ENCODE peak calls at places on chromosomes 13 and 19, in seven cellular contexts. L is GM12878, F is SK-N-SH, A is H1, H is HCT116, G is HepG2, R is K562. X is an unnamed sample.

GRCh38 chr13:103289661-103290060 is 223.4 kb upstream of the SLC10A2 start:
- DNase-seq in L (no peak), F (no peak), R (no peak), G (no peak), A (no peak), H (no peak), X (no peak)

GRCh38 chr13:73703606-73704005 is 430.6 kb downstream of the KLF12 start:
- DNase-seq in H (no peak), R (no peak), A (no peak), L (no peak), F (no peak), G (no peak), X (no peak)

GRCh38 chr13:98564204-98564603 is 12.7 kb downstream of the STK24 start:
- DNase-seq in A (no peak), R (no peak), F (no peak), L (no peak), H (no peak), G (no peak), X (no peak)

GRCh38 chr19:47231215-47232054 is 436 bp upstream of the BBC3 start:
- DNase-seq in R (peak), F (peak), G (peak), L (peak), H (no peak), A (no peak), X (no peak)

GRCh38 chr13:54965881-54966280 is 1937.3 kb downstream of the OLFM4 start:
- DNase-seq in L (no peak), H (no peak), F (no peak), G (no peak), R (no peak), A (no peak), X (no peak)

GRCh38 chr13:91346848-91347211 is 657 bp upstream of the MIR17HG start:
- DNase-seq in L (peak), G (no peak), R (peak), F (peak), A (no peak), H (no peak), X (peak)

GRCh38 chr13:75467009-75467728 is 14.8 kb downstream of the TBC1D4 start:
- DNase-seq in G (peak), A (no peak), H (no peak), F (no peak), L (no peak), R (no peak), X (no peak)

GRCh38 chr19:3096902-3097326 is 2.8 kb downstream of the GNA11 start:
- DNase-seq in G (peak), L (no peak), F (no peak), H (no peak), R (no peak), A (no peak), X (no peak)

GRCh38 chr19:17309198-17309961 is at the start of gene DDA1:
- DNase-seq in H (peak), R (peak), L (peak), F (peak), A (peak), G (peak), X (peak)

GRCh38 chr13:98307392-98307743 is 130.3 kb upstream of the RNF113B start:
- DNase-seq in G (no peak), F (no peak), R (no peak), H (no peak), A (no peak), L (no peak), X (no peak)

GRCh38 chr13:111511805-111512504 is 191.5 kb downstream of the TEX29 start:
- DNase-seq in G (no peak), R (no peak), H (no peak), L (no peak), A (no peak), F (no peak), X (no peak)

GRCh38 chr13:51261610-51262249 is 39.5 kb downstream of the FAM124A start:
- DNase-seq in G (no peak), A (no peak), R (no peak), H (no peak), L (no peak), F (no peak), X (no peak)

GRCh38 chr13:98494769-98495168 is 82.1 kb downstream of the STK24 start:
- DNase-seq in F (no peak), A (no peak), H (no peak), G (no peak), R (no peak), L (no peak), X (no peak)

GRCh38 chr13:45121421-45121820 is 1.1 kb downstream of the GTF2F2 start:
- DNase-seq in F (peak), R (no peak), A (no peak), H (peak), G (peak), L (no peak), X (no peak)

GRCh38 chr19:55526216-55527196 is 10.4 kb downstream of the SBK2 start:
- DNase-seq in H (no peak), R (no peak), G (peak), A (no peak), L (no peak), F (peak), X (peak)

GRCh38 chr13:74644239-74644638 is 510.0 kb upstream of the KLF12 start:
- DNase-seq in G (no peak), A (no peak), F (no peak), H (no peak), R (no peak), L (no peak), X (no peak)

GRCh38 chr19:5018224-5019015 is 49.5 kb downstream of the KDM4B start:
- DNase-seq in H (no peak), L (no peak), G (no peak), F (no peak), R (no peak), A (no peak), X (no peak)

GRCh38 chr13:76481738-76482137 is 404.5 kb downstream of the KCTD12 start:
- DNase-seq in R (no peak), L (no peak), A (no peak), H (no peak), G (no peak), F (no peak), X (no peak)

GRCh38 chr13:110812111-110812868 is 98.8 kb downstream of the ING1 start:
- DNase-seq in G (no peak), F (no peak), A (no peak), L (no peak), H (no peak), R (no peak), X (no peak)

GRCh38 chr19:34306213-34306661 is 51.9 kb downstream of the GARRE1 start:
- DNase-seq in F (no peak), A (no peak), H (no peak), L (no peak), G (peak), R (no peak), X (peak)

GRCh38 chr13:50893211-50893852 is 16.3 kb upstream of the RNASEH2B start:
- DNase-seq in R (no peak), L (no peak), G (no peak), A (no peak), H (no peak), F (peak), X (no peak)

GRCh38 chr19:17001603-17002183 is 24.9 kb downstream of the CPAMD8 start:
- DNase-seq in G (no peak), H (no peak), L (no peak), R (no peak), F (no peak), A (no peak), X (no peak)

GRCh38 chr13:97344250-97345175 is 89.5 kb upstream of the RAP2A start:
- DNase-seq in R (peak), G (peak), F (peak), A (no peak), L (no peak), H (peak), X (peak)

GRCh38 chr19:51663650-51664049 is 17.0 kb upstream of the SIGLEC14 start:
- DNase-seq in R (no peak), F (no peak), A (no peak), H (no peak), G (no peak), L (no peak), X (no peak)

GRCh38 chr13:111241006-111241755 is 79.3 kb upstream of the TEX29 start:
- DNase-seq in R (no peak), G (no peak), L (no peak), H (no peak), F (no peak), A (no peak), X (no peak)

GRCh38 chr13:74191036-74191809 is 57.0 kb upstream of the KLF12 start:
- DNase-seq in G (no peak), R (no peak), H (no peak), A (no peak), L (no peak), F (no peak), X (no peak)

GRCh38 chr19:4379383-4380253 is 20.7 kb downstream of the SH3GL1 start:
- DNase-seq in H (no peak), F (peak), G (no peak), L (peak), R (no peak), A (no peak), X (peak)

GRCh38 chr19:8466018-8466417 is 21.2 kb downstream of the HNRNPM start:
- DNase-seq in A (no peak), F (no peak), H (no peak), L (no peak), G (no peak), R (no peak), X (no peak)

GRCh38 chr13:40127476-40127875 is 472.0 kb downstream of the COG6 start:
- DNase-seq in H (no peak), R (no peak), A (no peak), F (no peak), L (no peak), G (no peak), X (no peak)

GRCh38 chr13:30796132-30796832 is 60.9 kb downstream of the ALOX5AP start:
- DNase-seq in R (no peak), A (no peak), G (no peak), H (no peak), F (no peak), L (peak), X (no peak)
- TF ChIP-seq JUND in R (no peak), A (no peak), G (no peak), H (no peak), F (no peak), L (no peak), X (no peak)

GRCh38 chr19:13692096-13692495 is 72.2 kb upstream of the MRI1 start:
- DNase-seq in L (no peak), F (no peak), R (no peak), G (no peak), H (no peak), A (no peak), X (no peak)
- TF ChIP-seq JUND in L (no peak), F (peak), R (no peak), G (no peak), H (no peak), A (no peak), X (no peak)

GRCh38 chr19:38375748-38376147 is 1.4 kb downstream of the PSMD8 start:
- DNase-seq in G (no peak), H (no peak), R (no peak), A (no peak), F (no peak), L (no peak), X (no peak)
- TF ChIP-seq JUND in G (no peak), H (no peak), R (no peak), A (no peak), F (no peak), L (no peak), X (no peak)

DNA sequence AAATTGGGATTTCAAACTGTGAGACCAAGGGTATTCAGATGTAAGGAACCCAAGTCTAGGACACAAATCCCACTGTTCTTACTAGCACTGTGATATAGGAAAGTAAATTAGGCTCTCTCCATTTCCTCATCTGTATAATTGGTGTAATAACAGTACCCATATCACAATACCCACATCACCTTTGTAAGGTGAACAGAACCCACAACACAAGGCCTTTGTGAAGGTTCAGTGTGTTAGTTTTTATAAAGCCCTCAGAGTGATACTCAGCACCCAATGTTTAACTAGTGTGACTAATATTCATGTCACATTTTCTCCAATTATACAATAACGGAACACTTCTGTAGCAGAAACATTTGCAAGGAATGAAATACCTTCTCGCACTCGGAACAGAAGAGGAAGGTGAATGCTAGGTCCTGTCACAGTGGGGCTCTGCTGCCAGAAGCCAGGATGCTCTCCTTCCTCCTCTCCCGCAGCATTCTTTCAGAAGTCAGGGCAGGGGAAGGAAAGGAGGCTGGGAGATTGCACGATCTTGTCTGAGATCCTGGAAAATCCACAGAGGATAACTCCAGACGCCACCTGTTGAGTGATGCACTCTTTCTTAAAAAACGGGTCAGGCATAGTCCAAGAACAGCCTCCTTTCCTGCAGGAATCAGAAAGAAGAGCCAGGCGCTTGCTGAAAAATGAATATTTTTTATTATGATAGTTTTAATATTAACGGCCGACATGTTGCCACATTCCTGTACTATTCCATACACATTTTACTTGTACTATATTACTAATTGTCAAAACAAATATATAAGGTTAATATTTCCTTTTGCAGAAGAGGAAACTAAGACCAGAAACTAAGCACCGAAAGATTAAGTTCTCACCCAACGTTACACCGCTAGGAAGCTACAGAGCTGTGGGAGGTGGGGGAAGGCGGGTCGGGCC is 762 bp downstream of the ZNF45 start:
- DNase-seq in R (peak), H (no peak), F (peak), L (no peak), A (no peak), G (no peak), X (no peak)
- TF ChIP-seq JUND in R (no peak), H (no peak), F (no peak), L (no peak), A (no peak), G (no peak), X (no peak)

X was measured in T47D.